ENCODE peak calls at places on chromosomes 11 and 22, in ten cellular contexts. X, Y, P, Z, L, C, K, I, R and W are unnamed samples.

GRCh38 chr22:26168934-26169311 is 339 bp upstream of the SEZ6L start:
- DNase-seq in X (no peak), Y (no peak), P (peak; percentile 17), Z (no peak), L (no peak), C (no peak), K (peak; percentile 13), I (no peak), R (no peak), W (peak; percentile 5)

GRCh38 chr11:109892321-109892794 is 200.8 kb upstream of the ZC3H12C start:
- DNase-seq in X (no peak), Y (no peak), P (no peak), Z (no peak), L (no peak), C (no peak), K (no peak), I (no peak), R (no peak), W (no peak)

GRCh38 chr22:46081831-46082210 is 68.5 kb upstream of the PPARA start:
- DNase-seq in X (peak; percentile 53), Y (no peak), P (peak; percentile 27), Z (peak; percentile 9), L (no peak), C (peak; percentile 52), K (peak; percentile 50), I (no peak), R (no peak), W (no peak)

GRCh38 chr22:44667276-44667675 is 34.7 kb upstream of the PRR5 start:
- DNase-seq in X (no peak), Y (no peak), P (no peak), Z (no peak), L (no peak), C (no peak), K (no peak), I (no peak), R (no peak), W (no peak)

GRCh38 chr11:125070699-125071254 is 7.7 kb downstream of the SLC37A2 start:
- DNase-seq in X (no peak), Y (peak; percentile 64), P (peak; percentile 69), Z (peak; percentile 66), L (peak; percentile 42), C (peak; percentile 82), K (peak; percentile 51), I (peak; percentile 76), R (no peak), W (peak; percentile 93)

GRCh38 chr11:44949160-44950035 is 1.3 kb downstream of the TP53I11 start:
- DNase-seq in X (no peak), Y (peak; percentile 42), P (no peak), Z (peak; percentile 68), L (peak; percentile 89), C (peak; percentile 35), K (no peak), I (peak; percentile 62), R (no peak), W (peak; percentile 52)

GRCh38 chr22:26835929-26836528 is 178.6 kb downstream of the MIAT start:
- DNase-seq in X (peak; percentile 52), Y (peak; percentile 23), P (no peak), Z (peak; percentile 44), L (peak; percentile 94), C (peak; percentile 53), K (peak; percentile 70), I (peak; percentile 55), R (no peak), W (peak; percentile 14)

GRCh38 chr11:86644291-86644690 is 28.1 kb downstream of the ME3 start:
- DNase-seq in X (no peak), Y (peak; percentile 75), P (no peak), Z (no peak), L (no peak), C (peak; percentile 77), K (no peak), I (peak; percentile 78), R (no peak), W (peak; percentile 85)

GRCh38 chr11:118406599-118407166 is 5.3 kb downstream of the ATP5MG start:
- DNase-seq in X (no peak), Y (peak; percentile 39), P (no peak), Z (peak; percentile 40), L (no peak), C (no peak), K (no peak), I (peak; percentile 16), R (no peak), W (peak; percentile 18)

GRCh38 chr11:132588366-132588765 is 943.9 kb downstream of the OPCML start:
- DNase-seq in X (no peak), Y (peak; percentile 43), P (no peak), Z (no peak), L (no peak), C (no peak), K (no peak), I (no peak), R (no peak), W (peak; percentile 69)

GRCh38 chr11:132587716-132588115 is 944.6 kb downstream of the OPCML start:
- DNase-seq in X (no peak), Y (no peak), P (no peak), Z (no peak), L (no peak), C (no peak), K (no peak), I (no peak), R (no peak), W (no peak)

GRCh38 chr11:132589802-132590201 is 942.5 kb downstream of the OPCML start:
- DNase-seq in X (no peak), Y (no peak), P (no peak), Z (no peak), L (no peak), C (no peak), K (no peak), I (no peak), R (no peak), W (peak; percentile 29)

GRCh38 chr11:132590554-132590953 is 941.7 kb downstream of the OPCML start:
- DNase-seq in X (no peak), Y (no peak), P (no peak), Z (no peak), L (no peak), C (no peak), K (no peak), I (no peak), R (no peak), W (no peak)

GRCh38 chr11:132586801-132587200 is 945.5 kb downstream of the OPCML start:
- DNase-seq in X (no peak), Y (peak; percentile 50), P (no peak), Z (no peak), L (no peak), C (no peak), K (no peak), I (peak; percentile 48), R (no peak), W (peak; percentile 70)
- TF ChIP-seq CTCF in X (no peak), Y (no peak), P (no peak), Z (no peak), L (no peak), C (no peak), K (no peak), I (no peak), R (no peak), W (peak; percentile 9)

GRCh38 chr11:104700609-104701008 is 197.7 kb downstream of the CASP12 start:
- DNase-seq in X (no peak), Y (peak; percentile 84), P (no peak), Z (no peak), L (no peak), C (peak; percentile 61), K (no peak), I (peak; percentile 73), R (peak; percentile 61), W (peak; percentile 46)

GRCh38 chr11:104704888-104705287 is 193.4 kb downstream of the CASP12 start:
- DNase-seq in X (no peak), Y (no peak), P (no peak), Z (no peak), L (no peak), C (no peak), K (no peak), I (no peak), R (no peak), W (no peak)

GRCh38 chr11:104705475-104706195 is 192.6 kb downstream of the CASP12 start:
- DNase-seq in X (no peak), Y (peak; percentile 18), P (peak; percentile 16), Z (peak; percentile 37), L (no peak), C (no peak), K (peak; percentile 21), I (peak; percentile 44), R (no peak), W (no peak)
- H3K4me3 ChIP-seq in X (no peak overlapping the region), Y (no peak overlapping the region), P (no peak overlapping the region), Z (no peak overlapping the region), L (no peak overlapping the region), C (no peak overlapping the region), K (no peak overlapping the region), I (no peak overlapping the region), R (no peak overlapping the region), W (no peak overlapping the region)

DNA sequence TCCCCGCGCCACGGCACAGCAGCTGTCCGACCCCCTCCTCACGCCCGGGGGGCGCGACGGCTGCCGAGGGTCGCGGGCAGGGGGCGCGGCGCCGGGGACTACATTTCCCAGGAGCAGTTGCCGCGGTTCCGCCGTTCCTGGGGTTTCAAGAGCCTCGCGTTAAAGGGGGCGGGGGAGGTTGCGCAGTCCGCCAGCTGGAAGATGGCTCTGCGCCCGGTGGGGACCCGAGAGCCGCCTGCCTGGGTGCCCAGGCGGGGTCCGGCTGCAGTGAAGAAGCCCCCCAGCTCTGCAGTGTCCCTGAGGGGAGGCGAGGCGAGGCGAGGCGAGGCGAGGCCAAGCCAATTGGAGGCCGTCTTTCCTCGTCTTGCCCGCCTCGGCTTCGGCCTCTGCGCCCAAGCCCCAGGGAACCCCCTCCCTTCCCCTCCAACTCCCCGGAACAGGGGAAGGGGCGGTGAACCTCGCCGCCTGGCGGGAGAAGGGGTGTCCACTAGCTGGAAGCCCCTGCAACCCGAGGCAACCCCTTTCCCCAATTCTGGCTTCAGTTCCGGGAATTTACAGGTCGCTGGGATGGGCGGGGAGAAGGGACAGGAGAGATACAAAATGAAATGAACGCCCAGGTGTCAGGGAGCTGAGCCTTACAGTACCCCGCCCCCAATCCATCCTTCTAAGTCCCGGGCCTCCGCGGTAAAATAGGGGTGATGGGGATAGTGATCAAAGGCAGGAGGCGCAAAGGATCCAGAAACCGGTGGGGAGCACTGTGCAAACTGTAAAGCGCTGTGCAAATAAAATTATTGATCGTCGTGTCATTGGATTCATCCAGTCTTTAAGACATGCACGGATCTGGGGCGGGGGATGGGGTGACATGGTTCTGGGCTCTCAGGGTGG is 5.2 kb upstream of the GCAT start:
- DNase-seq in X (peak; percentile 78), Y (peak; percentile 39), P (peak; percentile 60), Z (peak; percentile 73), L (peak; percentile 90), C (no peak), K (peak; percentile 78), I (peak; percentile 65), R (no peak), W (peak; percentile 78)
- TF ChIP-seq CTCF in X (no peak), Y (no peak), P (no peak), Z (no peak), L (peak; percentile 55), C (no peak), K (no peak), I (no peak), R (no peak), W (no peak)

DNA sequence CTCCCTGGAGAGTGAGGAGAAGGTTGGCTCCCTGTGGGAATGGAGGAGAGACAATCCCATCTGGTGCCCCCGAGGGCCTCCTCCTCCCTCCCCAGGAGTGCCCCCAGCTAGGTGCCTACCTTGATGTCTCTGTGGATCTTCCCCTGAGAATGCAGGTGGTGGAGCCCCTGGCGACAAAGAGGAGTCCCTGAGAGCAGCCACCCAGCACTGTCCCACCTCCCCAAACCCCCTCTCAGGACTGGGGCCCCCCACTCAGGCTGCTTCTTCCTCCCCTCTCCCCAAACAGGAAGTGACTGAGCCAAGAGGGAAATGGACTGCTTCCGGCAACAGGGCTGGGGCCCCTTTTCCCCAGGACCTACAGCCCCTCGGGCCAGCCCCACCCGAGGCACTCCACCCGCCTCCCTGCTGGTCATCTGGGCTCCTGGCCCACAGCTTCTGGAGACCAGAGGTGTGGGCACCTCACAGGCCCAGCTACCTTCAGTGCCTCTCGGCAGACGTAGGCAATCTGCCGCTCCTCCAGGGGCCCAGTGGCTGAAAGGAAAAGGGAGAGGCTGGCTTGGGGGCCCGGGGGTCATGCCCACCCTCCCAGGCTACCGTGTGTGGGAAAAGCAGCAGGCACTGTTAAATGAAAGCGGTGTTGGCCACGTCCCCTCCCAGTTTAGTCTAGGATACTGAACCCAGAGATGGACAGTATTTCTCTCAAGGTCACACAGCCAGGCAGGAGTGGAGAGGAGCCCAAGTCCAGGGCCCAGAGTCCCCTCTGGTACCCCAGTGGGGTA is 1.2 kb downstream of the MAP4K2 start:
- DNase-seq in X (no peak), Y (no peak), P (no peak), Z (no peak), L (no peak), C (no peak), K (no peak), I (no peak), R (no peak), W (no peak)
- H3K4me3 ChIP-seq in X (no peak overlapping the region), Y (no peak overlapping the region), P (peak overlapping the region; percentile 66), Z (peak overlapping the region; percentile 56), L (peak overlapping the region; percentile 75), C (no peak overlapping the region), K (no peak overlapping the region), I (no peak overlapping the region), R (no peak overlapping the region), W (peak overlapping the region; percentile 60)